ENCODE peak calls at places on chromosomes 11 and 22, in seven cellular contexts. Q is esophagus squamous epithelium; D is CD4-positive, alpha-beta T cell; S is K562; O is dorsolateral prefrontal cortex; C is ovary; Z is RWPE1. N is an unnamed sample.

GRCh38 chr22:11628651-11629511 is 3899.1 kb upstream of the OR11H1 start:
- DNase-seq in Z (no peak), S (no peak), D (no peak), Q (no peak), C (no peak), O (no peak), N (no peak)

GRCh38 chr11:32090774-32091370 is at the start of gene RCN1:
- DNase-seq in O (no peak), S (peak), C (peak), Z (peak), D (no peak), Q (no peak), N (no peak)

GRCh38 chr11:128415539-128415938 is 171.8 kb downstream of the ETS1 start:
- DNase-seq in Z (no peak), S (no peak), C (no peak), D (no peak), O (no peak), Q (no peak), N (no peak)

GRCh38 chr22:36279219-36279666 is 26.3 kb downstream of the APOL1 start:
- DNase-seq in D (no peak), S (no peak), O (no peak), Z (no peak), Q (no peak), C (no peak), N (no peak)

GRCh38 chr11:70696564-70696963 is 298.2 kb downstream of the CTTN start:
- DNase-seq in D (no peak), C (no peak), Q (no peak), Z (no peak), O (no peak), S (no peak), N (no peak)

GRCh38 chr11:62427630-62428233 is 8.9 kb downstream of the SCGB1A1 start:
- DNase-seq in S (no peak), Z (no peak), O (no peak), D (no peak), C (no peak), Q (no peak), N (no peak)

GRCh38 chr11:44761546-44761961 is 34.8 kb downstream of the TSPAN18 start:
- DNase-seq in C (no peak), O (no peak), S (no peak), Z (no peak), Q (no peak), D (no peak), N (no peak)

GRCh38 chr11:60193687-60194433 is 11.0 kb upstream of the MS4A6A start:
- DNase-seq in C (peak), O (peak), S (peak), Z (peak), D (peak), Q (no peak), N (no peak)

GRCh38 chr11:71947498-71947897 is 18.7 kb downstream of the RNF121 start:
- DNase-seq in S (no peak), Z (no peak), O (no peak), D (no peak), C (no peak), Q (no peak), N (no peak)

GRCh38 chr22:49853981-49854791 is 542 bp downstream of the ZBED4 start:
- DNase-seq in S (peak), Q (no peak), C (peak), O (no peak), D (no peak), Z (no peak), N (no peak)

GRCh38 chr11:64564947-64565889 is 25.8 kb upstream of the SLC22A12 start:
- DNase-seq in Z (no peak), O (no peak), Q (no peak), C (no peak), S (peak), D (no peak), N (no peak)
- TF ChIP-seq CTCF in Z (no peak), O (no peak), Q (no peak), C (no peak), S (peak), D (no peak), N (no peak)

GRCh38 chr11:34610324-34611041 is 10.4 kb upstream of the EHF start:
- DNase-seq in S (no peak), Z (no peak), C (no peak), Q (no peak), D (no peak), O (no peak), N (no peak)
- TF ChIP-seq CTCF in S (no peak), Z (no peak), C (no peak), Q (no peak), D (no peak), O (no peak), N (no peak)

GRCh38 chr22:17056807-17057206 is 28.0 kb upstream of the IL17RA start:
- DNase-seq in D (no peak), S (no peak), Z (no peak), C (no peak), O (no peak), Q (no peak), N (no peak)

GRCh38 chr22:17057959-17058814 is 26.6 kb upstream of the IL17RA start:
- DNase-seq in S (peak), C (peak), D (peak), O (peak), Q (no peak), Z (peak), N (no peak)

GRCh38 chr22:17060126-17060525 is 24.7 kb upstream of the IL17RA start:
- DNase-seq in C (no peak), Z (no peak), Q (no peak), O (no peak), S (no peak), D (no peak), N (no peak)

GRCh38 chr22:17056058-17056457 is 28.7 kb upstream of the IL17RA start:
- DNase-seq in Z (no peak), Q (no peak), S (no peak), O (no peak), D (no peak), C (no peak), N (no peak)
- TF ChIP-seq CTCF in Z (no peak), Q (no peak), S (no peak), O (no peak), D (no peak), C (no peak), N (no peak)

GRCh38 chr22:42691440-42691839 is 29.2 kb downstream of the A4GALT start:
- DNase-seq in S (no peak), Z (no peak), Q (no peak), O (no peak), D (no peak), C (no peak), N (no peak)

GRCh38 chr22:42695294-42695693 is 25.4 kb downstream of the A4GALT start:
- DNase-seq in Q (no peak), C (no peak), S (no peak), D (no peak), Z (no peak), O (no peak), N (peak)

GRCh38 chr22:42693763-42694683 is 26.6 kb downstream of the A4GALT start:
- DNase-seq in D (no peak), S (no peak), Q (no peak), C (no peak), O (no peak), Z (no peak), N (no peak)

GRCh38 chr22:42693055-42693762 is 27.5 kb downstream of the A4GALT start:
- DNase-seq in S (no peak), O (no peak), D (no peak), C (no peak), Z (no peak), Q (no peak), N (no peak)

GRCh38 chr22:42692239-42693054 is 28.2 kb downstream of the A4GALT start:
- DNase-seq in O (no peak), C (no peak), S (no peak), Z (no peak), Q (no peak), D (no peak), N (no peak)
- TF ChIP-seq CTCF in O (no peak), C (no peak), S (no peak), Z (no peak), Q (no peak), D (no peak), N (no peak)

DNA sequence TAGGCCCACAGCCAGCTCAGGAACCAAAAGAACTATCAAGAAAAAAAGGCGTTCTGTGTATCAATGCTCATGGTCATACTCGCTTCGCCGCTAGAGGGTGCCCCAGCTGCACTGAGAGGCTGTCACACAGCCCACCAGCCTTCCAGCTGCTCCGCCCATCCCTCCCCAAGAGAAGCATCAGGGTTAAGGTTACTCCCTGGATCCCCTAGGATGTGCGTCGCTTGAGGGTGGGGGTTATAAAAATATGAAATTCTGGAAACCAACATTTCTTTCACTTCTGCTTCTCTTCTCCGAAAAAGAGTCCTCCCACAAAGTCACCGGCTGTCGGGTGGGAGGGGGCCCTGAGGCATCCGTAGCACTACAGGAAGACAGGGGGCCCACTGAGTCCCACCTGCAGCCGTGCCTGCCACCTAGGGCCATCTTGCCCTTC is 1.7 kb downstream of the CBX6 start:
- DNase-seq in Z (peak), S (peak), D (peak), Q (no peak), C (peak), O (peak), N (peak)
- TF ChIP-seq CTCF in Z (peak), S (peak), D (peak), Q (peak), C (peak), O (peak), N (peak)

GRCh38 chr11:74783241-74783871 is 34.7 kb downstream of the RNF169 start:
- DNase-seq in D (no peak), O (no peak), Z (peak), C (no peak), S (no peak), Q (no peak), N (no peak)
- TF ChIP-seq CTCF in D (no peak), O (no peak), Z (no peak), C (no peak), S (no peak), Q (no peak), N (no peak)

GRCh38 chr11:34148504-34149165 is 43.2 kb downstream of the NAT10 start:
- DNase-seq in D (no peak), Q (no peak), C (no peak), Z (no peak), O (no peak), S (no peak), N (no peak)

GRCh38 chr11:34150494-34151151 is 45.2 kb downstream of the NAT10 start:
- DNase-seq in Q (no peak), D (no peak), Z (no peak), C (no peak), O (no peak), S (no peak), N (no peak)

GRCh38 chr11:34151166-34151565 is 45.7 kb downstream of the NAT10 start:
- DNase-seq in C (no peak), Q (no peak), S (no peak), Z (no peak), D (no peak), O (no peak), N (no peak)

GRCh38 chr11:34149274-34149673 is 43.8 kb downstream of the NAT10 start:
- DNase-seq in C (no peak), S (no peak), Q (no peak), O (no peak), D (no peak), Z (no peak), N (no peak)

GRCh38 chr11:34149786-34150185 is 44.4 kb downstream of the NAT10 start:
- DNase-seq in S (peak), C (no peak), D (no peak), O (no peak), Q (no peak), Z (no peak), N (no peak)
- TF ChIP-seq CTCF in S (peak), C (no peak), D (no peak), O (no peak), Q (no peak), Z (peak), N (no peak)

DNA sequence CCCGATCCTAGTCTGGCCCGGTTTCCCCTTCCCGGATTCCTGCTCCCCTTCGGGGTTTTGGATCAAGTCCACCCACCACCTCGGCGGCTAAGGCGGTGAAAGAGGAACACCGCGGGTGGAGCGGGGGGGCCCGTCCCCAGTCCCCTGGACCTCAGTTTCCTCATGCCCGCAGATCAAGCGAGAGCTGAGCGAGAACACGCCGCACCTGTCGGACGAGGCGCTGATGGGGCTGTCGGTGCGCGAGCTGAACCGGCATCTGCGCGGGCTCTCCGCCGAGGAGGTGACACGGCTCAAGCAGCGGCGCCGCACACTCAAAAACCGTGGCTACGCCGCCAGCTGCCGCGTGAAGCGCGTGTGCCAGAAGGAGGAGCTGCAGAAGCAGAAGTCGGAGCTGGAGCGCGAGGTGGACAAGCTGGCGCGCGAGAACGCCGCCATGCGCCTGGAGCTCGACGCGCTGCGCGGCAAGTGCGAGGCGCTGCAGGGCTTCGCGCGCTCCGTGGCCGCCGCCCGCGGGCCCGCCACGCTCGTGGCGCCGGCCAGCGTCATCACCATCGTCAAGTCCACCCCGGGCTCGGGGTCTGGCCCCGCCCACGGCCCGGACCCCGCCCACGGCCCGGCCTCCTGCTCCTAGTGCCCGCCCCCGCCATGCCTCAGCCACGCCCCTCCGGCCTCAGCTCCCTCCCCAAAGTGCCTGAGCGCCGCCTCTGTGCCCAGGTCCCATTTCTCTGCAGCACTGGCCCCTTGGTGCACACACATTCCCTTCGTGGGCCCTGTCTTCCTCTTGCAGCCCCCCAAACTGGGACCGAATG is 12.7 kb downstream of the MAFF start:
- DNase-seq in D (peak), Z (no peak), Q (no peak), O (peak), S (peak), C (peak), N (no peak)
- TF ChIP-seq CTCF in D (no peak), Z (no peak), Q (peak), O (peak), S (no peak), C (no peak), N (no peak)